ENCODE peak calls at places on chromosomes 5 and 9, in nine cellular contexts. H is T-helper 22 cell; K is NB4; B is GDM1; A is stimulated activated CD4-positive, alpha-beta T cell treated with anti-CD3 and anti-CD28 coated beads, Interleukin-1b, Interleukin-23, amount 100 ng/mL, for 1 hour; X is NCI-H510A treated with DMSO at 0.1 percent for 48 hours; Z is OCI-M1; L is RPMI7951; N is pulmonary artery endothelial cell. R is an unnamed sample.

GRCh38 chr5:178555771-178556211 is 34.4 kb downstream of the COL23A1 start:
- DNase-seq in B (no peak), N (no peak), L (no peak), Z (no peak), X (no peak), K (no peak), A (no peak), H (no peak), R (no peak)

GRCh38 chr5:6319116-6319515 is 59.2 kb downstream of the MED10 start:
- DNase-seq in H (no peak), L (no peak), B (no peak), X (no peak), Z (no peak), N (no peak), K (no peak), A (no peak), R (no peak)

GRCh38 chr5:16701134-16702094 is 84.6 kb upstream of the RETREG1 start:
- DNase-seq in K (no peak), Z (no peak), X (no peak), H (no peak), A (no peak), B (no peak), L (no peak), N (no peak), R (no peak)

GRCh38 chr5:169745441-169746146 is 108.5 kb downstream of the DOCK2 start:
- DNase-seq in L (peak; percentile 87), K (no peak), N (no peak), A (no peak), Z (no peak), X (no peak), H (no peak), B (no peak), R (no peak)

GRCh38 chr5:89313804-89314588 is 431.0 kb upstream of the MEF2C start:
- DNase-seq in B (peak; percentile 7), A (no peak), X (no peak), K (peak; percentile 43), L (peak; percentile 95), N (peak; percentile 15), H (no peak), Z (peak; percentile 73), R (no peak)

GRCh38 chr5:149400304-149400703 is 21.2 kb upstream of the IL17B start:
- DNase-seq in K (no peak), B (no peak), H (no peak), Z (no peak), X (no peak), N (no peak), A (no peak), L (no peak), R (no peak)

GRCh38 chr9:95491543-95492330 is 25.0 kb downstream of the PTCH1 start:
- DNase-seq in N (no peak), Z (no peak), H (no peak), K (no peak), X (no peak), B (no peak), A (no peak), L (no peak), R (no peak)

GRCh38 chr5:57456531-57457135 is 26.0 kb downstream of the ACTBL2 start:
- DNase-seq in L (no peak), B (no peak), A (no peak), K (no peak), H (no peak), Z (no peak), X (no peak), N (no peak), R (no peak)

GRCh38 chr9:97109194-97109811 is 70.4 kb upstream of the CTSV start:
- DNase-seq in L (peak; percentile 46), A (no peak), Z (peak; percentile 87), B (peak; percentile 3), N (peak; percentile 3), X (no peak), K (peak; percentile 50), H (no peak), R (no peak)

GRCh38 chr5:121949885-121950284 is 11.9 kb upstream of the SRFBP1 start:
- DNase-seq in B (no peak), L (peak; percentile 40), A (no peak), K (peak; percentile 57), Z (peak; percentile 56), H (no peak), N (no peak), X (peak; percentile 2), R (no peak)

GRCh38 chr5:6081727-6082210 is 296.6 kb downstream of the MED10 start:
- DNase-seq in H (no peak), B (no peak), K (no peak), Z (no peak), L (no peak), X (no peak), N (no peak), A (no peak), R (no peak)

GRCh38 chr9:84857224-84857623 is 187.7 kb downstream of the NTRK2 start:
- DNase-seq in K (no peak), A (no peak), H (no peak), Z (no peak), N (no peak), X (no peak), L (no peak), B (no peak), R (no peak)

GRCh38 chr5:109690456-109691247 is 925 bp downstream of the MAN2A1 start:
- DNase-seq in A (no peak), L (peak; percentile 71), X (peak; percentile 37), B (peak; percentile 47), H (peak; percentile 20), Z (peak; percentile 91), K (peak; percentile 82), N (peak; percentile 49), R (no peak)